ENCODE peak calls at places on chromosomes 11 and 22, in six cellular contexts. I, E, Z, R, D and N are unnamed samples.

GRCh38 chr11:130312046-130312445 is 2.7 kb downstream of the ZBTB44 start:
- DNase-seq in R (no peak), I (no peak), Z (no peak), E (no peak), D (no peak), N (no peak)

GRCh38 chr11:87463486-87464102 is 425.9 kb downstream of the TMEM135 start:
- DNase-seq in D (peak; percentile 9), I (peak; percentile 24), R (no peak), E (no peak), Z (no peak), N (no peak)

GRCh38 chr11:104876324-104876723 is 21.9 kb downstream of the CASP12 start:
- DNase-seq in E (no peak), Z (no peak), I (no peak), R (no peak), D (no peak), N (no peak)

GRCh38 chr11:26976389-26976788 is 17.5 kb upstream of the FIBIN start:
- DNase-seq in R (no peak), I (no peak), D (no peak), Z (no peak), E (no peak), N (no peak)

GRCh38 chr11:27373856-27374602 is 11.0 kb upstream of the CCDC34 start:
- DNase-seq in I (no peak), D (no peak), R (no peak), Z (no peak), E (no peak), N (no peak)

GRCh38 chr11:45930031-45930794 is 7.8 kb downstream of the LARGE2 start:
- DNase-seq in E (no peak), I (no peak), Z (no peak), D (no peak), R (peak; percentile 31), N (peak; percentile 12)

GRCh38 chr11:110606415-110606814 is 105.8 kb downstream of the ARHGAP20 start:
- DNase-seq in Z (no peak), R (no peak), D (no peak), E (no peak), I (no peak), N (no peak)

GRCh38 chr11:129792663-129793062 is 23.0 kb upstream of the TMEM45B start:
- DNase-seq in I (no peak), Z (no peak), D (no peak), E (no peak), R (no peak), N (no peak)

GRCh38 chr11:2569321-2569721 is 124.5 kb downstream of the KCNQ1 start:
- DNase-seq in D (no peak), R (no peak), Z (no peak), E (peak; percentile 33), I (no peak), N (no peak)

GRCh38 chr11:9651899-9652748 is 11.8 kb upstream of the SWAP70 start:
- DNase-seq in I (no peak), D (no peak), Z (no peak), E (no peak), R (no peak), N (no peak)

GRCh38 chr22:25690798-25691197 is 51.2 kb upstream of the MYO18B start:
- DNase-seq in E (no peak), R (no peak), I (no peak), D (no peak), Z (no peak), N (no peak)

GRCh38 chr22:25692392-25692791 is 49.6 kb upstream of the MYO18B start:
- DNase-seq in R (no peak), D (no peak), Z (no peak), I (no peak), E (no peak), N (no peak)

GRCh38 chr22:25694167-25694907 is 47.7 kb upstream of the MYO18B start:
- DNase-seq in D (no peak), Z (no peak), E (no peak), I (no peak), R (no peak), N (no peak)

GRCh38 chr22:25689631-25690030 is 52.4 kb upstream of the MYO18B start:
- DNase-seq in R (no peak), I (no peak), D (no peak), E (no peak), Z (no peak), N (no peak)

GRCh38 chr22:25692965-25693565 is 48.9 kb upstream of the MYO18B start:
- DNase-seq in I (no peak), Z (no peak), E (no peak), R (no peak), D (no peak), N (no peak)
- H3K4me1 ChIP-seq in I (no peaks in the 10 kb centered on the region), Z (peaks cover 6% of the 10 kb centered on the region), E (peaks cover 21% of the 10 kb centered on the region), R (no peaks in the 10 kb centered on the region), D (no peaks in the 10 kb centered on the region), N (no peaks in the 10 kb centered on the region)

DNA sequence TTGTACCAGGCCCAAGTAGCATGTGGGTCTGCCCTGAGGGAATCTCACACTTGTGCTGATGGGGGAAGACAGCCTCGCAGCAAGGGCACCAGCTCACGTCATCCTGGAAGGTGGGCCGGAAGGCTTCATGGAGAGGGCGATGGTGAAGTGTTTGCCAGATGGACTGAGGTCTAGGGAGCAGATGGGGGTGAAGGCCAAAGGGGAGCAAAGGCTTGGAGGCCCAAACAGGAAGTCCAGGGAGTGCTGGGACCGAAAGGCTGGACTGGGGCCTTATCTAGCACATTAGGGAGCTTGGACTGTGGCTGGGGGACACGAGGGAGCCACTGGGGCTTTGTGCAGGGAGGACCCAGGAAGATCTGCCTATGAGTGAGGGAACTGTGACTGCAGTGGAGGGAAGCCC is 1.2 kb upstream of the TNFRSF13C start:
- DNase-seq in Z (no peak), I (no peak), R (no peak), D (no peak), E (no peak), N (no peak)
- H3K27ac ChIP-seq in Z (no peak overlapping the region), I (no peak overlapping the region), R (no peak overlapping the region), D (no peak overlapping the region), E (no peak overlapping the region), N (no peak overlapping the region)

DNA sequence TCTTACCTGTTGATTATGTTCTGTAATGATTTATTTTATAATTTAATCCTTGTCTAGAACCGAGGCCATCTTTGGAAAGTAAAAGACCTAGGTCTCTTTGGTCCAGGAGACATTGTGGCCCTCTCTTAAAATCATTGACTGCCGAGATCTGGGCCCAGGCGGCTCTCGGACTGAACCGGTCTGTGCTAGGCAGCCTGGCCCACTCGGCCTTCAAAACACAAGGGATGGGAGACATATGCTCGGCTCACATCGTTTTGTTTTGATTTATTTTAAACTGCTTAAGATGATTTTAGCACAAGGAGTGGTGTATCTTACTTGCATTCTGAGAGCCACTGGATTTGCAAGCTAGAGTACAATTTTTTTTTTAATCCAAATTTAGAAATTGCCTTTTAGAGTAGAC is 80.2 kb upstream of the WNT7B start:
- DNase-seq in E (peak; percentile 62), D (no peak), R (no peak), Z (no peak), I (no peak), N (no peak)
- H3K4me1 ChIP-seq in E (peaks cover 58% of the 10 kb centered on the region), D (peaks cover 58% of the 10 kb centered on the region), R (peaks cover 43% of the 10 kb centered on the region), Z (peaks cover 81% of the 10 kb centered on the region), I (peaks cover 39% of the 10 kb centered on the region), N (peaks cover 30% of the 10 kb centered on the region)

GRCh38 chr11:30579776-30580175 is 6.4 kb downstream of the MPPED2 start:
- DNase-seq in E (no peak), I (no peak), R (no peak), Z (no peak), D (no peak), N (no peak)
- H3K27ac ChIP-seq in E (no peak overlapping the region), I (no peak overlapping the region), R (no peak overlapping the region), Z (no peak overlapping the region), D (no peak overlapping the region), N (no peak overlapping the region)

DNA sequence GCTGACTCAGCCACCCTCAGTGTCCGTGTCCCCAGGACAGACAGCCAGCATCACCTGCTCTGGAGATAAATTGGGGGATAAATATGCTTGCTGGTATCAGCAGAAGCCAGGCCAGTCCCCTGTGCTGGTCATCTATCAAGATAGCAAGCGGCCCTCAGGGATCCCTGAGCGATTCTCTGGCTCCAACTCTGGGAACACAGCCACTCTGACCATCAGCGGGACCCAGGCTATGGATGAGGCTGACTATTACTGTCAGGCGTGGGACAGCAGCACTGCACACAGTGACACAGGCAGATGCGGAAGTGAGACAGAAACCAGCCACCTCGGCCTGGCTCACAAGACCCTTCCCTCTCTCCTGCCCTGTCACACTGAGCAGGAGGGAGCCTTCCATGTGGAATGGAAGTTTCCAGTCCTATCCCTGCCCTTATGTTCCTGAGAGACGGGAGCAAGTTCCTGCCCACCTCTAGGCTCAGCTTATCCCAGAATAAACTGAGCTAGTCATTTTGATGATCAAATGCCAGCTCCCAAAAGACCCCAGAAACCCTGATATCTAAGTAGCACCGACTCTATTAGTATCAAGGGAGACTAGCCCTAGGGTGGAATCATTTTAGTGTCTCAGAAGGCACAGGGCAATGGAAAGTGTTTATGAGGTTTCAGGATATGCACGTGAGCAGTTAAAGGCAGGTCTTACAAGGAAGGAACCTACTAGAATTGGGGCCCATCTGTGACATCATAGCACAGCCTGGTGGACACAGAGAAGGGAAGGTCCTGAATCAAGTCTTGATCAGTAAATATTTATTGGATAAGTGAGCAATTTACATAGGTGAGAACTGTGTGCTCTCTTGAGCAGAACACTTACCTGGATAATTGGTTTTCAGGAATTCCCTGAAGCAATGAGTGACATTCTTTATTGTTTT is 6.2 kb upstream of the IGLL5 start:
- DNase-seq in R (no peak), Z (no peak), I (no peak), D (no peak), E (no peak), N (no peak)
- H3K4me1 ChIP-seq in R (no peaks in the 10 kb centered on the region), Z (no peaks in the 10 kb centered on the region), I (no peaks in the 10 kb centered on the region), D (no peaks in the 10 kb centered on the region), E (no peaks in the 10 kb centered on the region), N (no peaks in the 10 kb centered on the region)

DNA sequence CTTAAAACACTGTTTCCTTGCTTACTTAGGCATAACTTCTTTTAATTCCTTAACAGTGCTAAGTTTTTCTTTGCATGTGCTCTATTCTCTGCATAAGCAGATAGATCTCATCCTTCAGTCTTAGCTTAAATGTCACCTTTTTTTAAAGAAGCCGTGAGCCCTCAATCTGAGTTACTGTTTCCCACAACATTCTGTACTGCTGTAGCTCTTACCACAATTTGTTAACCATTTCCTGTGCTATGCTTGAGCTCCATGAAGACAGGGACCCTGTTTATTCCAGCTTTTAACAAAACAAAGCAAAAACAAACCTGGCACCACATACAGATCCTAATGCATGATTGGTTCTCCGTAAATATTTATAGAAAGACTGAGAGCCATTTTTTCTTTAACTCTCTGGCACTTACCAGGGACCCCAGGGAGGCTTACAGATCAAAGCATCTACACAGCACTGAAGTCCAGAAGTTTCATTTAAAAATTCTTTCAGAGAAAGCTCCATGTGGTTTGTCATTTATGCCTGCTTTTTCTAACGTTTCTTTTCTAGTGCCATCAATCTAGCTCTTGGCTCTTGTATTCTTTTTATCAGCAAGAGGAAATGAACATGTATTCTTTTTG is 74.9 kb downstream of the DYNC2H1 start:
- DNase-seq in D (no peak), I (no peak), R (no peak), Z (no peak), E (no peak), N (no peak)
- H3K27ac ChIP-seq in D (no peak overlapping the region), I (no peak overlapping the region), R (no peak overlapping the region), Z (no peak overlapping the region), E (no peak overlapping the region), N (no peak overlapping the region)

DNA sequence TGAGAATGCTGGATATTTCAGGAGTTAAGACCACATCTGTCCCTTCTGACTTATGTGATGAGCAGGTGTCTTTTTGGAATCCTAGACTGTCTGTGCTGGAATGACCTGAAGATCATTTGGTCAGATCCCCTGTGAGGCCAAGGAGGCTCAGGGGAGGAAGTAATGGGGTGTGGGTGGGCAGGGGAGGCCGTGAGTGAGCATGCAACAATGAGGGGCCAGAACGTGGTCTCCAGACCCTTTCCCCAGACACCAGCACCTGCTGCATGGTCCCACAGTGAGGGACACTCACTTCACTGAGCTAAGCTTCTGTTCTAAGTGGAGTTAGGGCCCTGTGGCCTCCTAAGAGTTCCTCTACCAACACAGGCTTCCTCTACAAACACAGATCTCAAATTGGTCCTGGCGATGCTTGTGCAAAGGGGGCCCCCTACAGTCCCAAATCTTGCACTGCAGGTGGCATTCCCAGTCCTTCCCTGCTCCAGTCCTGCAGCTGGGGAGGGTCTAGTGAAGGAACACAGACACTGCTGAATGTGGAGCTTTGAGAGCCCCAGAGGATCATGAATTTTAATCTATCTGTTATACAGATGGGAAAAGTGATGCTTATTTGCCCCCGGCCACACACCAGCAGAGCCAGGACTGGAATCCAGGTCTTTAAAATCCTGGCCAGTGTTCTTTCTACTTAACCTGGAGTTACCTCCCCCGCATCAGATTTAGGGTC is 7.4 kb downstream of the USP2 start:
- DNase-seq in I (peak; percentile 52), D (no peak), R (peak; percentile 39), E (peak; percentile 84), Z (peak; percentile 83), N (peak; percentile 17)
- H3K4me1 ChIP-seq in I (peaks cover 19% of the 10 kb centered on the region), D (peaks cover 23% of the 10 kb centered on the region), R (peaks cover 9% of the 10 kb centered on the region), E (peaks cover 77% of the 10 kb centered on the region), Z (peaks cover 86% of the 10 kb centered on the region), N (peaks cover 5% of the 10 kb centered on the region)